ENCODE peak calls at places on chromosomes 16 and 17, in five cellular contexts. J is GM12878, C is H1, M is Panc1, T is K562. W is an unnamed sample.

GRCh38 chr16:64150193-64150592 is 971.7 kb downstream of the CDH11 start:
- DNase-seq in T (no peak), M (no peak), J (no peak), C (no peak), W (no peak)

GRCh38 chr17:28807925-28808641 is 34.5 kb downstream of the FAM222B start:
- DNase-seq in T (no peak), C (no peak), M (peak), J (no peak), W (peak)

GRCh38 chr16:69316595-69317034 is 5.5 kb downstream of the VPS4A start:
- DNase-seq in M (no peak), C (no peak), T (no peak), J (no peak), W (no peak)

GRCh38 chr17:43453331-43453812 is 30.4 kb upstream of the DHX8 start:
- DNase-seq in C (no peak), J (no peak), M (no peak), T (no peak), W (no peak)

GRCh38 chr17:50461550-50462132 is 7.0 kb downstream of the CHAD start:
- DNase-seq in J (no peak), C (no peak), M (no peak), T (no peak), W (no peak)

GRCh38 chr17:42010898-42011516 is 6.2 kb downstream of the DNAJC7 start:
- DNase-seq in J (no peak), C (no peak), T (peak), M (no peak), W (no peak)

GRCh38 chr17:4806770-4807533 is at the start of gene PLD2:
- DNase-seq in M (no peak), T (peak), J (no peak), C (no peak), W (peak)

GRCh38 chr16:67456383-67457140 is 24.4 kb downstream of the ATP6V0D1 start:
- DNase-seq in T (peak), J (no peak), M (no peak), C (no peak), W (no peak)

GRCh38 chr17:75345514-75346167 is 56.4 kb upstream of the SLC25A19 start:
- DNase-seq in J (peak), M (no peak), T (no peak), C (no peak), W (no peak)

GRCh38 chr16:8403978-8404738 is 186.2 kb downstream of the TMEM114 start:
- DNase-seq in J (no peak), M (no peak), C (no peak), T (no peak), W (no peak)

GRCh38 chr16:9929836-9930235 is 252.4 kb downstream of the GRIN2A start:
- DNase-seq in M (no peak), C (no peak), T (no peak), J (no peak), W (no peak)
- TF ChIP-seq SIN3A in M (no peak), C (no peak), T (no peak), J (no peak), W (no peak)

GRCh38 chr16:2490190-2491105 is 15.5 kb downstream of the TBC1D24 start:
- DNase-seq in C (no peak), T (no peak), M (no peak), J (no peak), W (no peak)
- TF ChIP-seq SIN3A in C (no peak), T (no peak), M (no peak), J (no peak), W (no peak)

GRCh38 chr16:23121024-23121423 is 28.2 kb downstream of the USP31 start:
- DNase-seq in J (no peak), C (no peak), M (no peak), T (no peak), W (no peak)

GRCh38 chr16:23128056-23128455 is 21.2 kb downstream of the USP31 start:
- DNase-seq in M (no peak), T (no peak), J (no peak), C (no peak), W (no peak)

GRCh38 chr16:23122107-23122506 is 27.1 kb downstream of the USP31 start:
- DNase-seq in M (no peak), J (no peak), C (no peak), T (no peak), W (no peak)

GRCh38 chr16:23125277-23125676 is 24.0 kb downstream of the USP31 start:
- DNase-seq in T (no peak), J (no peak), C (no peak), M (no peak), W (no peak)

DNA sequence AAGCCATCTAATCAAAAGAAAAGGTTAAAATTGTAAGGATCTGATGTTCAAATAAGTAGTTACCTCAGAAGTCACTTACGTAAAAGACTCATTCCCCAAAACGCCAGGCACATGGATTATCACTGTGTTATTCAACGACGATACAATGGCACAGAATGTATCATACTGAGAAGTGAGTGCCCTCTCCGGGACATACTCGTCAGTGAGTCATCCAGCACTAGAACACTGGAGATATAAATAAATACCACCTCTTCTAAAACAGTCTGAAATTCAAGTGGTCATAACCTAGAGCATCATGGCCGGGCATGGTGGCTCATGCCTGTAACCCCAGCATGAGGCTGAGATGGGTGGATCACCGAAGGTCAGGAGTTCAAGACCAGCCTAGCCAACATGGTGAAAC is 24.9 kb downstream of the USP31 start:
- DNase-seq in M (no peak), T (no peak), C (no peak), J (no peak), W (no peak)
- TF ChIP-seq SIN3A in M (no peak), T (no peak), C (no peak), J (no peak), W (no peak)

GRCh38 chr16:5706206-5706605 is 608.6 kb upstream of the EEF2KMT start:
- DNase-seq in T (no peak), C (no peak), J (no peak), M (no peak), W (no peak)
- TF ChIP-seq SIN3A in T (no peak), C (no peak), J (no peak), M (no peak), W (no peak)

GRCh38 chr16:84854759-84855158 is 35.0 kb downstream of the CRISPLD2 start:
- DNase-seq in J (no peak), T (no peak), M (no peak), C (no peak), W (no peak)
- TF ChIP-seq SIN3A in J (no peak), T (no peak), M (no peak), C (no peak), W (no peak)

GRCh38 chr16:66141885-66142284 is 224.6 kb upstream of the CDH5 start:
- DNase-seq in C (no peak), T (no peak), M (no peak), J (no peak), W (no peak)

GRCh38 chr16:66147338-66147737 is 219.2 kb upstream of the CDH5 start:
- DNase-seq in T (no peak), J (no peak), M (no peak), C (no peak), W (no peak)

GRCh38 chr16:66150691-66151090 is 215.8 kb upstream of the CDH5 start:
- DNase-seq in J (no peak), C (no peak), M (no peak), T (no peak), W (no peak)

GRCh38 chr16:66143422-66143821 is 223.1 kb upstream of the CDH5 start:
- DNase-seq in J (no peak), T (no peak), M (no peak), C (no peak), W (no peak)

DNA sequence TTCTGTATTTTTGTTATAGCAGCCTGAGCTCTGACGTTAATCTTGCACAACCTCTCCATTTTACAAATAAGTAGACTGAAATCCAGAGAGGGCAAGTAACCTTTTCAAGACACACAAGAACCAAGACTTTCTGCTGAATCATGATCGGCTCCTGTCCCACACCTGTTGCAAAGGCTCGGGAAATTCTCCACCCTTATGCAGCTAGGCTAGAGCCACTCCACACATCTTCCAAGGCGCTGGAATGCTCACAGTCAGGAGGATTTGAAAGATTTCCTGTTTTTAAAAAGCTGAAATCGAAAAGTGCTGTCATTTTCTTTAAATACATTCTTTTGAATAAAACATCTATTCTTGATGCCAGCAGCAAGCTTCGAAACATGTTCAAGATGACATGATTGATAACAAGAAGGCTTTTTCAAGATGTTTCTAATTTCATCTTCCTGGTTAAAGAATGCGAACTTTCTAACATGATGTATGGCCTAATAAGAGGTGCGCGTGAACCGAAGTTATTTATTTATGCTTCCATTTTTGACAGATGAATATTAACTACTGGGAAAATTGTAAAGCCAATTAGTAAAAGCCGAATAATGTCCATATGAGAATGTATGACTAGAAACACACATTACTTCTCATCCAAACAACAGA is 219.7 kb upstream of the CDH5 start:
- DNase-seq in J (no peak), C (no peak), M (no peak), T (no peak), W (no peak)
- TF ChIP-seq SIN3A in J (no peak), C (no peak), M (no peak), T (no peak), W (no peak)

GRCh38 chr16:58464047-58464915 is 35.7 kb upstream of the NDRG4 start:
- DNase-seq in J (no peak), T (no peak), C (no peak), M (no peak), W (no peak)
- TF ChIP-seq SIN3A in J (no peak), T (no peak), C (no peak), M (no peak), W (no peak)

GRCh38 chr16:55239723-55240122 is 84.3 kb upstream of the IRX6 start:
- DNase-seq in C (no peak), J (no peak), M (no peak), T (no peak), W (no peak)
- TF ChIP-seq SIN3A in C (no peak), J (no peak), M (no peak), T (no peak), W (no peak)

W was measured in HCT116.